ENCODE peak calls at places on chromosomes 2 and 18, in eight cellular contexts. One of them, this sample, is unnamed.

GRCh38 chr2:119225084-119225864 is 1.6 kb downstream of the STEAP3 start:
- DNase-seq in PC-3: peak
- DNase-seq in BJ: no peak
- DNase-seq in mammary epithelial cell: no peak
- DNase-seq in B cell: no peak
- DNase-seq in H9: no peak
- DNase-seq in IMR-90: peak
- DNase-seq in tibial nerve: no peak
- DNase-seq in this sample: no peak

GRCh38 chr2:215535726-215536125 is 99.9 kb upstream of the FN1 start:
- DNase-seq in PC-3: peak
- DNase-seq in BJ: peak
- DNase-seq in mammary epithelial cell: peak
- DNase-seq in B cell: no peak
- DNase-seq in H9: no peak
- DNase-seq in IMR-90: no peak
- DNase-seq in tibial nerve: no peak
- DNase-seq in this sample: no peak

GRCh38 chr2:36615214-36615613 is 17.2 kb upstream of the FEZ2 start:
- DNase-seq in PC-3: no peak
- DNase-seq in BJ: no peak
- DNase-seq in mammary epithelial cell: no peak
- DNase-seq in B cell: no peak
- DNase-seq in H9: no peak
- DNase-seq in IMR-90: peak
- DNase-seq in tibial nerve: no peak
- DNase-seq in this sample: no peak

GRCh38 chr2:69570474-69570873 is 73.1 kb downstream of the AAK1 start:
- DNase-seq in PC-3: peak
- DNase-seq in BJ: no peak
- DNase-seq in mammary epithelial cell: peak
- DNase-seq in B cell: no peak
- DNase-seq in H9: no peak
- DNase-seq in IMR-90: no peak
- DNase-seq in tibial nerve: no peak
- DNase-seq in this sample: no peak

GRCh38 chr2:155485141-155485842 is 786.8 kb downstream of the KCNJ3 start:
- DNase-seq in PC-3: no peak
- DNase-seq in BJ: no peak
- DNase-seq in mammary epithelial cell: peak
- DNase-seq in B cell: no peak
- DNase-seq in H9: no peak
- DNase-seq in IMR-90: no peak
- DNase-seq in tibial nerve: no peak
- DNase-seq in this sample: no peak

GRCh38 chr18:29892960-29893558 is 1149.5 kb downstream of the DSC3 start:
- DNase-seq in PC-3: peak
- DNase-seq in BJ: no peak
- DNase-seq in mammary epithelial cell: no peak
- DNase-seq in B cell: no peak
- DNase-seq in H9: no peak
- DNase-seq in IMR-90: no peak
- DNase-seq in tibial nerve: no peak
- DNase-seq in this sample: no peak

GRCh38 chr2:225100856-225101294 is 58.6 kb upstream of the DOCK10 start:
- DNase-seq in PC-3: peak
- DNase-seq in BJ: peak
- DNase-seq in mammary epithelial cell: peak
- DNase-seq in B cell: no peak
- DNase-seq in H9: no peak
- DNase-seq in IMR-90: peak
- DNase-seq in tibial nerve: no peak
- DNase-seq in this sample: peak

GRCh38 chr2:175207741-175208438 is 26.4 kb upstream of the ATP5MC3 start:
- DNase-seq in PC-3: no peak
- DNase-seq in BJ: no peak
- DNase-seq in mammary epithelial cell: no peak
- DNase-seq in B cell: no peak
- DNase-seq in H9: no peak
- DNase-seq in IMR-90: no peak
- DNase-seq in tibial nerve: no peak
- DNase-seq in this sample: no peak

GRCh38 chr2:39313575-39313974 is 69.8 kb upstream of the CDKL4 start:
- DNase-seq in PC-3: peak
- DNase-seq in BJ: peak
- DNase-seq in mammary epithelial cell: peak
- DNase-seq in B cell: no peak
- DNase-seq in H9: no peak
- DNase-seq in IMR-90: peak
- DNase-seq in tibial nerve: no peak
- DNase-seq in this sample: no peak

GRCh38 chr2:173584676-173585453 is 230.2 kb downstream of the CDCA7 start:
- DNase-seq in PC-3: peak
- DNase-seq in BJ: no peak
- DNase-seq in mammary epithelial cell: no peak
- DNase-seq in B cell: no peak
- DNase-seq in H9: no peak
- DNase-seq in IMR-90: no peak
- DNase-seq in tibial nerve: no peak
- DNase-seq in this sample: no peak

GRCh38 chr2:237998530-237998929 is 31.7 kb downstream of the UBE2F start:
- DNase-seq in PC-3: no peak
- DNase-seq in BJ: no peak
- DNase-seq in mammary epithelial cell: peak
- DNase-seq in B cell: no peak
- DNase-seq in H9: no peak
- DNase-seq in IMR-90: peak
- DNase-seq in tibial nerve: no peak
- DNase-seq in this sample: no peak

GRCh38 chr18:48777026-48777736 is 173.6 kb downstream of the SMAD7 start:
- DNase-seq in PC-3: peak
- DNase-seq in BJ: no peak
- DNase-seq in mammary epithelial cell: peak
- DNase-seq in B cell: peak
- DNase-seq in H9: peak
- DNase-seq in IMR-90: peak
- DNase-seq in tibial nerve: no peak
- DNase-seq in this sample: no peak

GRCh38 chr2:37579314-37579713 is 92.1 kb downstream of the CDC42EP3 start:
- DNase-seq in PC-3: no peak
- DNase-seq in BJ: no peak
- DNase-seq in mammary epithelial cell: no peak
- DNase-seq in B cell: no peak
- DNase-seq in H9: no peak
- DNase-seq in IMR-90: no peak
- DNase-seq in tibial nerve: no peak
- DNase-seq in this sample: no peak

GRCh38 chr2:218883491-218884490 is 3.1 kb downstream of the WNT10A start:
- DNase-seq in PC-3: no peak
- DNase-seq in BJ: no peak
- DNase-seq in mammary epithelial cell: peak
- DNase-seq in B cell: peak
- DNase-seq in H9: no peak
- DNase-seq in IMR-90: no peak
- DNase-seq in tibial nerve: no peak
- DNase-seq in this sample: no peak

GRCh38 chr2:101356486-101356885 is 30.8 kb downstream of the CREG2 start:
- DNase-seq in PC-3: peak
- DNase-seq in BJ: no peak
- DNase-seq in mammary epithelial cell: peak
- DNase-seq in B cell: no peak
- DNase-seq in H9: no peak
- DNase-seq in IMR-90: peak
- DNase-seq in tibial nerve: no peak
- DNase-seq in this sample: no peak

GRCh38 chr18:7902399-7902839 is 335.3 kb downstream of the PTPRM start:
- DNase-seq in PC-3: no peak
- DNase-seq in BJ: no peak
- DNase-seq in mammary epithelial cell: no peak
- DNase-seq in B cell: no peak
- DNase-seq in H9: no peak
- DNase-seq in IMR-90: peak
- DNase-seq in tibial nerve: no peak
- DNase-seq in this sample: peak

GRCh38 chr2:44928660-44929471 is 12.6 kb upstream of the SIX3 start:
- DNase-seq in PC-3: no peak
- DNase-seq in BJ: no peak
- DNase-seq in mammary epithelial cell: peak
- DNase-seq in B cell: no peak
- DNase-seq in H9: peak
- DNase-seq in IMR-90: no peak
- DNase-seq in tibial nerve: no peak
- DNase-seq in this sample: no peak
- TF ChIP-seq CTCF in PC-3: no peak
- TF ChIP-seq CTCF in BJ: no peak
- TF ChIP-seq CTCF in mammary epithelial cell: no peak
- TF ChIP-seq CTCF in B cell: no peak
- TF ChIP-seq CTCF in H9: no peak
- TF ChIP-seq CTCF in IMR-90: no peak
- TF ChIP-seq CTCF in tibial nerve: no peak
- TF ChIP-seq CTCF in this sample: no peak

GRCh38 chr2:14632133-14632936 is at the start of gene LRATD1:
- DNase-seq in PC-3: peak
- DNase-seq in BJ: no peak
- DNase-seq in mammary epithelial cell: peak
- DNase-seq in B cell: peak
- DNase-seq in H9: peak
- DNase-seq in IMR-90: peak
- DNase-seq in tibial nerve: peak
- DNase-seq in this sample: no peak
- TF ChIP-seq CTCF in PC-3: no peak
- TF ChIP-seq CTCF in BJ: no peak
- TF ChIP-seq CTCF in mammary epithelial cell: no peak
- TF ChIP-seq CTCF in B cell: no peak
- TF ChIP-seq CTCF in H9: no peak
- TF ChIP-seq CTCF in IMR-90: no peak
- TF ChIP-seq CTCF in tibial nerve: no peak
- TF ChIP-seq CTCF in this sample: no peak

GRCh38 chr2:112644155-112644932 is 1.4 kb upstream of the SLC20A1 start:
- DNase-seq in PC-3: peak
- DNase-seq in BJ: no peak
- DNase-seq in mammary epithelial cell: peak
- DNase-seq in B cell: no peak
- DNase-seq in H9: no peak
- DNase-seq in IMR-90: no peak
- DNase-seq in tibial nerve: no peak
- DNase-seq in this sample: no peak

GRCh38 chr2:112646791-112647720 is 1.3 kb downstream of the SLC20A1 start:
- DNase-seq in PC-3: peak
- DNase-seq in BJ: no peak
- DNase-seq in mammary epithelial cell: no peak
- DNase-seq in B cell: no peak
- DNase-seq in H9: no peak
- DNase-seq in IMR-90: no peak
- DNase-seq in tibial nerve: no peak
- DNase-seq in this sample: no peak

GRCh38 chr2:112646102-112646719 is 472 bp downstream of the SLC20A1 start:
- DNase-seq in PC-3: no peak
- DNase-seq in BJ: no peak
- DNase-seq in mammary epithelial cell: no peak
- DNase-seq in B cell: no peak
- DNase-seq in H9: no peak
- DNase-seq in IMR-90: no peak
- DNase-seq in tibial nerve: no peak
- DNase-seq in this sample: no peak

GRCh38 chr2:112644933-112645395 is 775 bp upstream of the SLC20A1 start:
- DNase-seq in PC-3: no peak
- DNase-seq in BJ: no peak
- DNase-seq in mammary epithelial cell: no peak
- DNase-seq in B cell: no peak
- DNase-seq in H9: no peak
- DNase-seq in IMR-90: peak
- DNase-seq in tibial nerve: no peak
- DNase-seq in this sample: no peak

DNA sequence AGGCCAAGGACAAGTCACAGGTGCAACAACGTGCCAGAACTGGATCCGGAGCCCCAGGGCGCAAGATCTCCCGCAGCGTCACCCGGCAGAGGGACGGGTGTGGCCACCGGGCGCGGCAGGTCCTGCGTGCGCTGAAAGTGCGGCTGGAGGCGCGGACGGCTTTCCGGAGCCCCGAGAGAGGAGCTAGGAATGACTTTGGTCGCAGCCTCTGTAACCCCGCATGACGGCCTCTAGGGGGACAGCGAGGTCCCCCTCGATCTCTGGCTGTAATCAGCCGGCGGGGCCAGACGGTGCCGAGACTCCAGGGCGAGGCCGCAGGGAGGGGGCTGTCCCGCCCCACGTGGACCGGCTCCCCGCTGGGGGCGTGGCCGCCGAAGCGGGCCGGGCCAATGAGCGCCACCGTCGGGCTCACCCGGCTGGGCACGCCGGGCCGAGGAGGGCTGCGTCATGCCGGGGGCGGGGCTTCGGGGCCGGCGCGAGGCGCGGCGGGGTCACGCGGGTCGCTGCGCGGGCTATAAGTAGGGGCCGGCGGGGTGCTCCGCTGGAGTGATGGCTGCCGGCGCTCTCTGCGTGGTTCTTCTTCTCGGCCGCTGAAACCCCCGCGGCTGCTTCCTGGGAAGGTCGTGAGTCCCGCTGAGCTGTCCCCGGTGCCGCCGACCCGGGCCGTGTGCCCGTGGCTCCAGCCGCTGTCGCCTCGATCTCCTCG is at the start of gene SLC20A1:
- DNase-seq in PC-3: peak
- DNase-seq in BJ: peak
- DNase-seq in mammary epithelial cell: peak
- DNase-seq in B cell: peak
- DNase-seq in H9: peak
- DNase-seq in IMR-90: peak
- DNase-seq in tibial nerve: peak
- DNase-seq in this sample: peak
- TF ChIP-seq CTCF in PC-3: peak
- TF ChIP-seq CTCF in BJ: no peak
- TF ChIP-seq CTCF in mammary epithelial cell: peak
- TF ChIP-seq CTCF in B cell: peak
- TF ChIP-seq CTCF in H9: peak
- TF ChIP-seq CTCF in IMR-90: peak
- TF ChIP-seq CTCF in tibial nerve: peak
- TF ChIP-seq CTCF in this sample: peak

DNA sequence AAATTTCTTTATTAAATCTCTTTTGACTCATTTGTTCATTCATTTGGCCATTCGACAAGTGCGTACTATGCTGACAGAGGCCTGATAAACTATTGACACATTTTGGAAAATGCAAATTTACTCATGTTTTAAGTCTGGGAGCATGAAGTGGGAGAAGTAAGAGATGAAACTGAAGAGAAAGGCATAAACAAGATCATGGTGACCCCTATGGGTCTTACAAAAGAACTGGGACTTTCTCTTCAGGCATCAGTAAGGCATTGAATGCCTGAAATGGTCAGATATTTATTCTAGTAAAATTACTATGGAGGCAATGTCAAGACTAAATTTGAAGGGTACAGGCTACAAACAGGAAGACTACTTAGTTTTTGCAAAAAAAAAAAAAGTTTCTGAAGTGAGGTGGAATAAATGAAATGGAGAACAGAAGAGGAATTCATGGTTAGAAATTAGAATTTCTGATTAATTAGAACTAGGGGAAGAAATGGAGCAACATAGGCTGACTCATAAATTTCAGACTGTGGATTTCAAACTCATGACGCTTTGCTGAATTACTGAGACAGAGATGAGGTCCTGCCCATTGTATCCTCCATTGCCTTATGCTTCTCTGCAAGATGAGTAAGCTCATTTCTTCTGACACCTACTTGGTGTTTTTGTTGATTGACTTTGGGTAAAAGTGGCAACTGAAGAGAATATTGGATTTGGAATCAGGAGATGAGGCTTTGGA is 32.7 kb downstream of the VSNL1 start:
- DNase-seq in PC-3: no peak
- DNase-seq in BJ: no peak
- DNase-seq in mammary epithelial cell: peak
- DNase-seq in B cell: no peak
- DNase-seq in H9: no peak
- DNase-seq in IMR-90: no peak
- DNase-seq in tibial nerve: no peak
- DNase-seq in this sample: no peak
- TF ChIP-seq CTCF in PC-3: peak
- TF ChIP-seq CTCF in BJ: no peak
- TF ChIP-seq CTCF in mammary epithelial cell: no peak
- TF ChIP-seq CTCF in B cell: no peak
- TF ChIP-seq CTCF in H9: peak
- TF ChIP-seq CTCF in IMR-90: peak
- TF ChIP-seq CTCF in tibial nerve: no peak
- TF ChIP-seq CTCF in this sample: no peak